ENCODE peak calls at places on chromosomes 2 and 18, in five cellular contexts. One of them, this sample, is unnamed.

GRCh38 chr2:169265581-169265980 is 96.8 kb downstream of the LRP2 start:
- DNase-seq in IMR-90: no peak
- DNase-seq in HepG2: no peak
- DNase-seq in K562: no peak
- DNase-seq in H1: no peak
- DNase-seq in this sample: no peak

GRCh38 chr2:239751719-239752355 is 273.3 kb downstream of the NDUFA10 start:
- DNase-seq in K562: no peak
- DNase-seq in HepG2: no peak
- DNase-seq in IMR-90: no peak
- DNase-seq in H1: no peak
- DNase-seq in this sample: no peak

GRCh38 chr18:22488554-22488953 is 70.8 kb upstream of the CTAGE1 start:
- DNase-seq in IMR-90: no peak
- DNase-seq in K562: no peak
- DNase-seq in H1: no peak
- DNase-seq in HepG2: no peak
- DNase-seq in this sample: no peak

GRCh38 chr2:195595825-195596224 is 61.2 kb upstream of the SLC39A10 start:
- DNase-seq in K562: peak; percentile 92
- DNase-seq in H1: no peak
- DNase-seq in HepG2: no peak
- DNase-seq in IMR-90: no peak
- DNase-seq in this sample: no peak

GRCh38 chr2:10584843-10585475 is 104.8 kb downstream of the NOL10 start:
- DNase-seq in H1: no peak
- DNase-seq in IMR-90: peak; percentile 93
- DNase-seq in HepG2: peak; percentile 58
- DNase-seq in K562: no peak
- DNase-seq in this sample: peak; percentile 90

GRCh38 chr18:54358495-54358793 is 738 bp downstream of the C18orf54 start:
- DNase-seq in HepG2: no peak
- DNase-seq in IMR-90: peak; percentile 10
- DNase-seq in H1: no peak
- DNase-seq in K562: peak; percentile 34
- DNase-seq in this sample: no peak

GRCh38 chr2:229910832-229911412 is 10.9 kb downstream of the TRIP12 start:
- DNase-seq in IMR-90: no peak
- DNase-seq in HepG2: peak; percentile 35
- DNase-seq in H1: no peak
- DNase-seq in K562: peak; percentile 38
- DNase-seq in this sample: peak; percentile 23

GRCh38 chr2:24021122-24021998 is 11.5 kb downstream of the MFSD2B start:
- DNase-seq in IMR-90: no peak
- DNase-seq in H1: peak; percentile 83
- DNase-seq in K562: peak; percentile 72
- DNase-seq in HepG2: peak; percentile 61
- DNase-seq in this sample: peak; percentile 57

GRCh38 chr2:5535301-5535700 is 156.9 kb upstream of the SOX11 start:
- DNase-seq in H1: no peak
- DNase-seq in K562: no peak
- DNase-seq in HepG2: no peak
- DNase-seq in IMR-90: no peak
- DNase-seq in this sample: no peak

GRCh38 chr2:191660575-191660974 is 17.4 kb upstream of the NABP1 start:
- DNase-seq in IMR-90: no peak
- DNase-seq in HepG2: no peak
- DNase-seq in K562: no peak
- DNase-seq in H1: no peak
- DNase-seq in this sample: no peak

GRCh38 chr2:207253946-207254345 is 88.2 kb upstream of the KLF7 start:
- DNase-seq in HepG2: no peak
- DNase-seq in IMR-90: peak; percentile 96
- DNase-seq in H1: no peak
- DNase-seq in K562: no peak
- DNase-seq in this sample: peak; percentile 69

GRCh38 chr2:119683717-119684443 is 4.9 kb downstream of the TMEM177 start:
- DNase-seq in K562: peak; percentile 27
- DNase-seq in HepG2: no peak
- DNase-seq in IMR-90: peak; percentile 28
- DNase-seq in H1: no peak
- DNase-seq in this sample: no peak

GRCh38 chr2:134724341-134724740 is 5.5 kb upstream of the TMEM163 start:
- DNase-seq in H1: no peak
- DNase-seq in K562: no peak
- DNase-seq in HepG2: no peak
- DNase-seq in IMR-90: no peak
- DNase-seq in this sample: no peak

GRCh38 chr2:211724933-211725332 is 813.7 kb downstream of the ERBB4 start:
- DNase-seq in IMR-90: no peak
- DNase-seq in H1: no peak
- DNase-seq in K562: no peak
- DNase-seq in HepG2: no peak
- DNase-seq in this sample: no peak

GRCh38 chr18:48968412-48969215 is 17.8 kb upstream of the SMAD7 start:
- DNase-seq in IMR-90: no peak
- DNase-seq in H1: no peak
- DNase-seq in HepG2: no peak
- DNase-seq in K562: no peak
- DNase-seq in this sample: no peak

GRCh38 chr2:10278029-10278762 is 24.5 kb upstream of the HPCAL1 start:
- DNase-seq in K562: peak; percentile 91
- DNase-seq in IMR-90: peak; percentile 42
- DNase-seq in HepG2: peak; percentile 87
- DNase-seq in H1: no peak
- DNase-seq in this sample: no peak

GRCh38 chr2:241852116-241852980 is 6.3 kb downstream of the PDCD1 start:
- DNase-seq in K562: no peak
- DNase-seq in H1: peak; percentile 42
- DNase-seq in IMR-90: no peak
- DNase-seq in HepG2: no peak
- DNase-seq in this sample: no peak
- TF ChIP-seq MAFK in K562: no peak
- TF ChIP-seq MAFK in H1: no peak
- TF ChIP-seq MAFK in IMR-90: no peak
- TF ChIP-seq MAFK in HepG2: no peak
- TF ChIP-seq MAFK in this sample: no peak

GRCh38 chr2:26630235-26630634 is 10.9 kb downstream of the CIB4 start:
- DNase-seq in HepG2: no peak
- DNase-seq in H1: no peak
- DNase-seq in K562: no peak
- DNase-seq in IMR-90: no peak
- DNase-seq in this sample: no peak
- TF ChIP-seq MAFK in HepG2: no peak
- TF ChIP-seq MAFK in H1: no peak
- TF ChIP-seq MAFK in K562: no peak
- TF ChIP-seq MAFK in IMR-90: no peak
- TF ChIP-seq MAFK in this sample: no peak

GRCh38 chr18:58337285-58337684 is 291.6 kb downstream of the ALPK2 start:
- DNase-seq in H1: no peak
- DNase-seq in HepG2: no peak
- DNase-seq in K562: no peak
- DNase-seq in IMR-90: no peak
- DNase-seq in this sample: no peak

GRCh38 chr18:58336605-58337004 is 292.3 kb downstream of the ALPK2 start:
- DNase-seq in HepG2: no peak
- DNase-seq in K562: no peak
- DNase-seq in H1: no peak
- DNase-seq in IMR-90: peak; percentile 65
- DNase-seq in this sample: no peak

GRCh38 chr18:58334061-58334460 is 290.0 kb downstream of the NEDD4L start:
- DNase-seq in IMR-90: no peak
- DNase-seq in K562: no peak
- DNase-seq in HepG2: no peak
- DNase-seq in H1: no peak
- DNase-seq in this sample: no peak

GRCh38 chr18:58335223-58335622 is 291.2 kb downstream of the NEDD4L start:
- DNase-seq in K562: no peak
- DNase-seq in H1: no peak
- DNase-seq in HepG2: no peak
- DNase-seq in IMR-90: no peak
- DNase-seq in this sample: no peak

DNA sequence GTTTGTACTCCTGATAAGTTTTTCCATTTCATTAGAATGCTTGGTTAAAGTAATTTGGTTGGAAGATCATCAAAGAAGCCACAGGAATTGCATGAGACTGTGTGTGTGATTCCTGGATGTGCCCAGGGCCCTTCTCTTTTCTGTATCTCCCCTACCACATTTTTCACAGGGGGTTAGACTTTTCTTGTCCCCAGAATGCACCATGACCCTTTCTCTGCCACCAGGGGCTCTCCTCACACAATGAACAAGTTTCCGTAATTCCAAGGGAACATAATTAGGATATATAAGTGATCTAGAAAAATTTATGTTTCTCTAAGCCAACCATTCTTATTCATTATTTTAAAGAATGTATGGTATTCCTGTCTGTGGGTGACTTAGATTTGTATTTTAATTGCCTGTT is 291.8 kb downstream of the NEDD4L start:
- DNase-seq in K562: no peak
- DNase-seq in IMR-90: no peak
- DNase-seq in H1: no peak
- DNase-seq in HepG2: no peak
- DNase-seq in this sample: no peak
- TF ChIP-seq MAFK in K562: no peak
- TF ChIP-seq MAFK in IMR-90: no peak
- TF ChIP-seq MAFK in H1: no peak
- TF ChIP-seq MAFK in HepG2: no peak
- TF ChIP-seq MAFK in this sample: no peak

DNA sequence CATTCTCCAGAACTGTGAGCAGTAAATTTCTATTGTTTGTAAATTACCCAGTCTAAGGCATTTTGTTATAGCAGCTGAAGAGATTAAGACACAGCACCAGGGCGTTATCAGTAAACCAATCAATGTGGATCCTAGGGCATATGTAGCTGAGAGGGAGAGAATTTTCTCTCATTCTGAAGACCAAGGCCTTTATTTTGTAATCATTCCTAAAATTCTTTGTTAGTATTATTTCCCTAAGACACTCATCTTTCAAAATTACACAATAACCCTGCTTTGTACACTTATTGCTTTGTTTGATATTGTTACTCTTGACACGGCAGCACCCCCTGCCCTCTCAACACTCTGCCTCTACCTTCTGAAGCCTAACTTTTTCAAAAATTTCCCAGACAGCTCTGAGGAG is 419.1 kb downstream of the SLC4A3 start:
- DNase-seq in HepG2: no peak
- DNase-seq in H1: no peak
- DNase-seq in IMR-90: no peak
- DNase-seq in K562: no peak
- DNase-seq in this sample: no peak
- TF ChIP-seq MAFK in HepG2: no peak
- TF ChIP-seq MAFK in H1: no peak
- TF ChIP-seq MAFK in IMR-90: no peak
- TF ChIP-seq MAFK in K562: no peak
- TF ChIP-seq MAFK in this sample: no peak

GRCh38 chr2:217263796-217264195 is 403.9 kb upstream of the TNP1 start:
- DNase-seq in H1: no peak
- DNase-seq in K562: no peak
- DNase-seq in IMR-90: no peak
- DNase-seq in HepG2: no peak
- DNase-seq in this sample: no peak
- TF ChIP-seq MAFK in H1: no peak
- TF ChIP-seq MAFK in K562: no peak
- TF ChIP-seq MAFK in IMR-90: no peak
- TF ChIP-seq MAFK in HepG2: no peak
- TF ChIP-seq MAFK in this sample: no peak

DNA sequence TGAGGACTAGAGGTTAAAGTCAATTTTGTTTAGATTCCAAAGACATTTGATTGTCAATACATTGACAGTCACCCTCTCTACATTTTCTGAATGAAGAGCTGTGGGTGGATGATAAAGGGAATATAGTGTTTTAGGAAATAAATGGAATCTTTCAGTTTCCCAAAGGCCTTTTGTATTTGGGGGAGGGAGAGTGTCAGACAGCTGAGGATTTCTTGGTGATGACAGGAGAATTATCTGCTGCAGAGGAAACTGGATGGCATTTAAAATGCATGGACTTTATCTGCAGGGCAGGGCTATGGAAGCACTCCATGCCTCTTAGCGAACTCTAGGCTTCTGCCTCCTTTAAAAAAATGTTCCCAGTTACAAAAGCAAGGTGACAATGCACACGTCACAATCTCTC is 195.1 kb downstream of the KCNS3 start:
- DNase-seq in IMR-90: no peak
- DNase-seq in HepG2: no peak
- DNase-seq in K562: no peak
- DNase-seq in H1: no peak
- DNase-seq in this sample: no peak
- TF ChIP-seq MAFK in IMR-90: no peak
- TF ChIP-seq MAFK in HepG2: no peak
- TF ChIP-seq MAFK in K562: no peak
- TF ChIP-seq MAFK in H1: no peak
- TF ChIP-seq MAFK in this sample: no peak

GRCh38 chr18:64330161-64330560 is 181.3 kb upstream of the LINC00305 start:
- DNase-seq in H1: no peak
- DNase-seq in K562: no peak
- DNase-seq in HepG2: no peak
- DNase-seq in IMR-90: no peak
- DNase-seq in this sample: no peak
- TF ChIP-seq MAFK in H1: no peak
- TF ChIP-seq MAFK in K562: no peak
- TF ChIP-seq MAFK in HepG2: no peak
- TF ChIP-seq MAFK in IMR-90: no peak
- TF ChIP-seq MAFK in this sample: no peak

DNA sequence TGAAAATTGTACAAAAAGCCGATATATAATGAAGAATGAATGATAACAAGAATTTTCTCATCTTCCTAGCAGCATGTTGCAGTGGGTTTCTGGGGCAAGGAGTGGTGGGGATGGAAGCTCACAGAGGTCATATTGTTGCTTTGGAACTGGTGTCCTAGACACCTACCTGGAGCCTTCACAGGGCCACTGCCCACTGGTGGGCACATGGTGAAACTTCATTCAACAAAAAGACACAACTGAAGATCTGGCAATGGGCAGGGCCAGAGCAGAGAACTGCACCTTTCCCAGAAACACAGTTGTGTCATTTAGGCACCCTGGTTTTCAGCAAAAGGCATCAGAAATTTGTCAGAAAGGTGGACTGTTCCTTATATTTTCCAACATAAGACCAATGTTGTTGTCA is 115.3 kb downstream of the FHOD3 start:
- DNase-seq in HepG2: peak; percentile 29
- DNase-seq in H1: no peak
- DNase-seq in IMR-90: no peak
- DNase-seq in K562: peak; percentile 9
- DNase-seq in this sample: peak; percentile 4
- TF ChIP-seq MAFK in HepG2: no peak
- TF ChIP-seq MAFK in H1: no peak
- TF ChIP-seq MAFK in IMR-90: no peak
- TF ChIP-seq MAFK in K562: no peak
- TF ChIP-seq MAFK in this sample: no peak

DNA sequence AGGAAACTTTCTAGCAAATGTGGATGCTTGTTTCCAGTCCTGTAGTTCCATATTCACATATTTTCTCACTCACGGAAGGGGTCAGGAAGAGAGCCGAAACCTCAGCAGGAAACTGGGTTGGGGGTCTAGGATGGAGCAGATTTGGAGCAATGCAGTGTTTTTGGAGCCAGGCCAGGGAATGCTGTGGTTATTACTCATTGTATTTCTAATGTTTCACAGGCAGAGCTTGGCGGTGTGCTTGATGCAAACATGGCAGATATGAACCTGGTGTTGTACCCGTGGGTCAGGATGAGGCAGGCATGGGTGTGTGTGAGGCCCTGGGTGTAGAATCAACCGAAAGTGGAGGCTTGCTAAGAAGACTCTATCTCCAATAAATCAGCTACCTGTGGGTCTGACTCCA is 34.6 kb upstream of the ACKR3 start:
- DNase-seq in HepG2: no peak
- DNase-seq in H1: no peak
- DNase-seq in K562: no peak
- DNase-seq in IMR-90: peak; percentile 8
- DNase-seq in this sample: no peak
- TF ChIP-seq MAFK in HepG2: no peak
- TF ChIP-seq MAFK in H1: no peak
- TF ChIP-seq MAFK in K562: no peak
- TF ChIP-seq MAFK in IMR-90: no peak
- TF ChIP-seq MAFK in this sample: no peak

This sample was measured in A549.